ENCODE peak calls at places on chromosomes 12 and 14, in ten cellular contexts. X is keratinocyte; Q is activated T-helper 1 cell treated with Interleukin-2 at 50 U/mL for 16 hours; A is GM12865; J is T-helper 17 cell; K is pulmonary artery endothelial cell; O is effector CD8-positive, alpha-beta T cell; Z is GM03348; F is RPMI7951; L is iPS-NIHi11. Y is an unnamed sample.

GRCh38 chr14:61965030-61965745 is 203.0 kb downstream of the SNAPC1 start:
- DNase-seq in X (peak), Q (no peak), A (no peak), J (no peak), K (no peak), O (no peak), Z (peak), F (peak), L (no peak), Y (no peak)

GRCh38 chr14:52876311-52876710 is 74.5 kb downstream of the FERMT2 start:
- DNase-seq in X (no peak), Q (no peak), A (no peak), J (no peak), K (no peak), O (no peak), Z (peak), F (peak), L (no peak), Y (no peak)

GRCh38 chr14:70045715-70046535 is 142.8 kb downstream of the SLC8A3 start:
- DNase-seq in X (no peak), Q (no peak), A (peak), J (no peak), K (peak), O (no peak), Z (peak), F (peak), L (peak), Y (peak)

GRCh38 chr12:121391619-121392324 is 8.1 kb upstream of the RNF34 start:
- DNase-seq in X (no peak), Q (no peak), A (peak), J (no peak), K (no peak), O (no peak), Z (peak), F (peak), L (no peak), Y (no peak)

GRCh38 chr12:109995703-109996482 is at the start of gene GIT2:
- DNase-seq in X (peak), Q (peak), A (peak), J (peak), K (peak), O (peak), Z (peak), F (peak), L (peak), Y (peak)

GRCh38 chr12:108315486-108316105 is 23.5 kb downstream of the CMKLR1 start:
- DNase-seq in X (no peak), Q (no peak), A (no peak), J (no peak), K (no peak), O (no peak), Z (no peak), F (no peak), L (no peak), Y (no peak)

GRCh38 chr12:85866929-85867776 is 6.9 kb upstream of the NTS start:
- DNase-seq in X (peak), Q (no peak), A (peak), J (no peak), K (peak), O (no peak), Z (peak), F (peak), L (peak), Y (peak)

GRCh38 chr14:32419429-32419828 is 90.3 kb downstream of the AKAP6 start:
- DNase-seq in X (no peak), Q (no peak), A (no peak), J (no peak), K (no peak), O (no peak), Z (no peak), F (no peak), L (no peak), Y (no peak)

GRCh38 chr12:124437121-124437520 is 130.3 kb downstream of the NCOR2 start:
- DNase-seq in X (no peak), Q (no peak), A (no peak), J (no peak), K (no peak), O (no peak), Z (no peak), F (no peak), L (no peak), Y (no peak)

GRCh38 chr12:72072613-72073212 is 134.1 kb downstream of the TPH2 start:
- DNase-seq in X (no peak), Q (no peak), A (no peak), J (no peak), K (no peak), O (no peak), Z (no peak), F (no peak), L (no peak), Y (no peak)

Y was measured in endodermal cell.